ENCODE peak calls at places on chromosomes 11 and 22, in seven cellular contexts. K, W, I, M, L, T and C are unnamed samples.

GRCh38 chr11:130315354-130315970 is 745 bp upstream of the ZBTB44 start:
- DNase-seq in K (peak), W (peak), I (no peak), M (peak), L (no peak), T (peak), C (peak)

GRCh38 chr11:5004429-5005274 is 10.0 kb downstream of the OR51L1 start:
- DNase-seq in K (peak), W (no peak), I (no peak), M (peak), L (no peak), T (no peak), C (no peak)

GRCh38 chr22:31439805-31440204 is 40.4 kb downstream of the DRG1 start:
- DNase-seq in K (no peak), W (peak), I (no peak), M (no peak), L (no peak), T (no peak), C (no peak)

GRCh38 chr11:66697988-66698387 is 20.3 kb upstream of the RBM4B start:
- DNase-seq in K (no peak), W (no peak), I (no peak), M (no peak), L (no peak), T (no peak), C (no peak)

GRCh38 chr11:33376331-33377099 is 119.3 kb downstream of the HIPK3 start:
- DNase-seq in K (no peak), W (no peak), I (no peak), M (no peak), L (no peak), T (peak), C (no peak)

GRCh38 chr22:37358917-37359316 is 68.4 kb downstream of the ELFN2 start:
- DNase-seq in K (no peak), W (no peak), I (no peak), M (no peak), L (no peak), T (no peak), C (no peak)

GRCh38 chr11:78657968-78658839 is 83.5 kb upstream of the NARS2 start:
- DNase-seq in K (no peak), W (no peak), I (no peak), M (no peak), L (no peak), T (no peak), C (no peak)

GRCh38 chr22:44400763-44401060 is 88.0 kb upstream of the SHISAL1 start:
- DNase-seq in K (no peak), W (no peak), I (no peak), M (no peak), L (no peak), T (no peak), C (no peak)

GRCh38 chr11:77590194-77590591 is 440 bp downstream of the AQP11 start:
- DNase-seq in K (peak), W (peak), I (no peak), M (peak), L (no peak), T (no peak), C (no peak)

GRCh38 chr22:26756675-26757293 is 99.4 kb downstream of the MIAT start:
- DNase-seq in K (peak), W (no peak), I (no peak), M (no peak), L (no peak), T (peak), C (no peak)

GRCh38 chr11:27795955-27796861 is 96.0 kb upstream of the BDNF start:
- DNase-seq in K (no peak), W (no peak), I (no peak), M (no peak), L (no peak), T (no peak), C (no peak)

GRCh38 chr22:22712666-22713365 is 68.4 kb downstream of the GGTLC2 start:
- DNase-seq in K (no peak), W (no peak), I (no peak), M (no peak), L (no peak), T (no peak), C (no peak)

GRCh38 chr11:33970984-33971466 is 79.1 kb upstream of the LMO2 start:
- DNase-seq in K (peak), W (peak), I (no peak), M (peak), L (no peak), T (peak), C (no peak)

GRCh38 chr11:85875505-85875904 is 20.3 kb downstream of the CCDC83 start:
- DNase-seq in K (no peak), W (no peak), I (no peak), M (no peak), L (no peak), T (no peak), C (no peak)

GRCh38 chr11:63923319-63923718 is 6.4 kb upstream of the RCOR2 start:
- DNase-seq in K (no peak), W (no peak), I (no peak), M (no peak), L (no peak), T (no peak), C (no peak)

GRCh38 chr11:14422052-14422813 is 63.2 kb upstream of the RRAS2 start:
- DNase-seq in K (peak), W (peak), I (peak), M (peak), L (no peak), T (no peak), C (peak)

GRCh38 chr11:118002541-118003019 is 16.4 kb downstream of the IL10RA start:
- DNase-seq in K (no peak), W (no peak), I (no peak), M (no peak), L (no peak), T (no peak), C (no peak)

GRCh38 chr11:65806972-65807371 is 20.1 kb downstream of the OVOL1 start:
- DNase-seq in K (no peak), W (no peak), I (no peak), M (no peak), L (no peak), T (no peak), C (no peak)

GRCh38 chr22:42872821-42873220 is 15.7 kb upstream of the ARFGAP3 start:
- DNase-seq in K (no peak), W (peak), I (no peak), M (no peak), L (no peak), T (no peak), C (no peak)

GRCh38 chr11:64766881-64767280 is 7.1 kb upstream of the PYGM start:
- DNase-seq in K (no peak), W (peak), I (no peak), M (no peak), L (no peak), T (no peak), C (no peak)

GRCh38 chr11:126607374-126607773 is 251.9 kb downstream of the ST3GAL4 start:
- DNase-seq in K (peak), W (no peak), I (no peak), M (peak), L (no peak), T (peak), C (no peak)

GRCh38 chr22:48450188-48450825 is 1377.4 kb downstream of the BRD1 start:
- DNase-seq in K (no peak), W (no peak), I (no peak), M (no peak), L (no peak), T (no peak), C (no peak)

GRCh38 chr11:119336744-119337469 is 2.6 kb downstream of the RNF26 start:
- DNase-seq in K (no peak), W (peak), I (no peak), M (no peak), L (no peak), T (no peak), C (no peak)

GRCh38 chr22:31088233-31088986 is 7.3 kb downstream of the SMTN start:
- DNase-seq in K (no peak), W (peak), I (no peak), M (no peak), L (no peak), T (peak), C (no peak)

GRCh38 chr11:61007971-61008896 is 36.8 kb downstream of the CD6 start:
- DNase-seq in K (no peak), W (no peak), I (no peak), M (no peak), L (no peak), T (no peak), C (no peak)

GRCh38 chr11:71363721-71364120 is 84.5 kb downstream of the DHCR7 start:
- DNase-seq in K (no peak), W (no peak), I (no peak), M (no peak), L (no peak), T (no peak), C (no peak)

GRCh38 chr11:123076484-123076883 is 14.5 kb upstream of the HSPA8 start:
- DNase-seq in K (no peak), W (no peak), I (no peak), M (no peak), L (no peak), T (no peak), C (no peak)

GRCh38 chr22:38032681-38033521 is 24.3 kb upstream of the PICK1 start:
- DNase-seq in K (peak), W (no peak), I (no peak), M (no peak), L (no peak), T (no peak), C (no peak)

GRCh38 chr11:113884361-113884836 is 9.0 kb upstream of the USP28 start:
- DNase-seq in K (no peak), W (no peak), I (no peak), M (no peak), L (no peak), T (no peak), C (no peak)

GRCh38 chr22:35411112-35411511 is 11.2 kb downstream of the MCM5 start:
- DNase-seq in K (no peak), W (no peak), I (no peak), M (no peak), L (peak), T (peak), C (no peak)

DNA sequence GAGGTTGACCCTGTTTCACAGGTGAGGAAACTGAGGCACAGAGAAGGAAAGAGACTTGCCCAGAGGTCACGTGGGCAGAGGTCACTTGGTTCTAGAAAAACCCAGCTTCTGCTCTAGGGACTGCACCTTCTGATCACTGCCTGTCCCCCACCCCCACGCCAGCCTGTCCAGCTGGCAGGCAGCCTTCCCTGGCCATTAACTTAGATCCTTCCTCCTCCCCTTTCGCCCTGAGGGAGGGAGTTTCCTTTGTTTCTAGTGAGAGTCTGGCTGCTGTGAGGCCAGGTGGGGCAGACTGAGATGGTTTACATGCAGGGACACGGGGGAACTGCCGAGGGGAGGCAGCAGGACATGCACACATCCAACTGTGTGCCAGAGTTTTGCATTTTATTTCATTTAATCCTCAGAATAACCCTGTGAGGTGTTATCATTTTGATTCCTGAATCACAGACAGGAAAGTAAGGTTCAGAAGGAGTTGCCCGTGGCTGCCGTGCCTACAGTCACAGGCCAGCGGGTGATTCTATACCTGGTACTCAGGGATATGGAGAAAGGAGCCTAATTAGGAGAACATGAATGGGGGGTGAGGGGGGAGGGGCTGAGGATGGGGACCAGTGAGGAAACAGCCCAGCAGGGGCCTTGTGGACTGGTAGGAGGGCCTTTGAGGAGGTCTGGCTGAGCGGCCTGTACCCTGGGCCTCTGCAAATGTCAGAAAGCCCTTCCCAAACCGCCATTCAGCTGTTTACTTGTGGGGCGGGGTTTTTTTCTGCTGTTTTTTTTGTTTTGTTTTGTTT is 3.4 kb downstream of the FAM83F start:
- DNase-seq in K (no peak), W (no peak), I (no peak), M (peak), L (no peak), T (no peak), C (no peak)
- TF ChIP-seq POLR2A in K (no peak), W (no peak), I (no peak), M (peak), L (no peak), T (no peak), C (no peak)

GRCh38 chr11:3056296-3057068 is 741 bp downstream of the CARS1 start:
- DNase-seq in K (no peak), W (peak), I (no peak), M (no peak), L (no peak), T (no peak), C (no peak)

GRCh38 chr11:3057069-3057963 is at the start of gene CARS1:
- DNase-seq in K (peak), W (peak), I (peak), M (peak), L (peak), T (peak), C (peak)

GRCh38 chr11:3055881-3056280 is 1.3 kb downstream of the CARS1 start:
- DNase-seq in K (no peak), W (peak), I (no peak), M (no peak), L (no peak), T (no peak), C (no peak)

GRCh38 chr11:3060436-3061025 is 3.3 kb upstream of the CARS1 start:
- DNase-seq in K (no peak), W (no peak), I (no peak), M (no peak), L (no peak), T (no peak), C (no peak)

GRCh38 chr11:3058753-3059664 is 1.8 kb upstream of the CARS1 start:
- DNase-seq in K (no peak), W (peak), I (no peak), M (no peak), L (no peak), T (no peak), C (no peak)
- TF ChIP-seq POLR2A in K (no peak), W (no peak), I (no peak), M (no peak), L (no peak), T (no peak), C (no peak)

GRCh38 chr11:95231126-95231880 is at the start of gene SESN3:
- DNase-seq in K (peak), W (peak), I (peak), M (peak), L (peak), T (peak), C (peak)
- TF ChIP-seq POLR2A in K (peak), W (peak), I (peak), M (peak), L (peak), T (peak), C (peak)

GRCh38 chr11:720642-721346 is 14.8 kb downstream of the EPS8L2 start:
- DNase-seq in K (no peak), W (no peak), I (no peak), M (no peak), L (no peak), T (peak), C (no peak)
- TF ChIP-seq POLR2A in K (no peak), W (no peak), I (no peak), M (no peak), L (no peak), T (no peak), C (no peak)

GRCh38 chr11:6390718-6391547 is 659 bp downstream of the SMPD1 start:
- DNase-seq in K (no peak), W (no peak), I (no peak), M (no peak), L (no peak), T (no peak), C (no peak)

GRCh38 chr11:6387811-6388599 is 2.3 kb upstream of the SMPD1 start:
- DNase-seq in K (no peak), W (no peak), I (no peak), M (no peak), L (no peak), T (no peak), C (no peak)

GRCh38 chr11:6388747-6389146 is 1.5 kb upstream of the SMPD1 start:
- DNase-seq in K (no peak), W (no peak), I (no peak), M (no peak), L (no peak), T (no peak), C (no peak)

GRCh38 chr11:6391548-6392134 is 1.4 kb downstream of the SMPD1 start:
- DNase-seq in K (no peak), W (no peak), I (no peak), M (no peak), L (no peak), T (no peak), C (no peak)

DNA sequence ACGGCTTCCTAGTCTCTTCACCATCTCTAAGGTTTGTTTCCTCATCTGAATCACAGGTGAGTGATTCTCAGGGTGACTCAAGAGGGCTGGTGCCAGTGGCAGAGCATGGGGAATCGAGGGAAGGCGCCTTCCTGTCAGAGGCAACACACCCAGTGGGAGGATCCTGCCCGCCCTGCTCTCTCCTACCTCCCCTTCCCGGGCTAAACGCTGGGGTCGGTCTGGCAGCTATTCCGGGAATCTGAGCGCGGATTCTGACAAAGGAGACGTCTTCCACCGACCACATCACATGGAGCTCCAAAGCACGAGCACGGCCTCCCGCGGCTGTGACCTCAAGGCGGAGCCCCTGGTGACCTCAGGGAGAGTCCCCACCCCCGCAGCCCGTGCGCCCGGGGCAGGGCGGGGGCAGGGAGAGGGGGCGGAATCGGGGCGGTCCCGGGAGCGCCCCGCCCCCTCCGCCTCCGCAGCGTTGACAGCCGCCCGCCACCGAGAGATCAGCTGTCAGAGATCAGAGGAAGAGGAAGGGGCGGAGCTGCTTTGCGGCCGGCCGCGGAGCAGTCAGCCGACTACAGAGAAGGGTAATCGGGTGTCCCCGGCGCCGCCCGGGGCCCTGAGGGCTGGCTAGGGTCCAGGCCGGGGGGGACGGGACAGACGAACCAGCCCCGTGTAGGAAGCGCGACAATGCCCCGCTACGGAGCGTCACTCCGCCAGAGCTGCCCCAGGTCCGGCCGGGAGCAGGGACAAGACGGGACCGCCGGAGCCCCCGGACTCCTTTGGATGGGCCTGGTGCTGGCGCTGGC is at the start of gene SMPD1:
- DNase-seq in K (peak), W (peak), I (peak), M (peak), L (peak), T (peak), C (peak)
- TF ChIP-seq POLR2A in K (peak), W (peak), I (peak), M (peak), L (peak), T (peak), C (peak)

GRCh38 chr11:108568183-108568858 is 25.2 kb downstream of the EXPH5 start:
- DNase-seq in K (no peak), W (no peak), I (no peak), M (no peak), L (no peak), T (no peak), C (no peak)
- TF ChIP-seq POLR2A in K (no peak), W (no peak), I (no peak), M (no peak), L (no peak), T (no peak), C (no peak)